ENCODE peak calls at places on chromosomes 13 and 19, in eight cellular contexts. W is iPS DF 19.7; R is NCI-H524 treated with DMSO at 0.1 percent for 48 hours; P is NCI-H345; Q is activated CD4-positive, alpha-beta T cell treated with anti-CD3 and anti-CD28 coated beads for 48 hours; M is lower leg skin; T is AG08396; B is stimulated activated CD4-positive, alpha-beta T cell treated with anti-CD3 and anti-CD28 coated beads, Interleukin-1b, Interleukin-23, amount 100 ng/mL, for 1 hour. F is an unnamed sample.
A peak's percentile ranks its signal among the peaks of the same experiment; 100 is the strongest.

GRCh38 chr19:16608290-16608704 is 19.7 kb downstream of the MED26 start:
- DNase-seq in P (no peak), B (no peak), T (peak; percentile 83), Q (no peak), R (no peak), M (no peak), W (no peak), F (no peak)

GRCh38 chr19:36245210-36246005 is 30.5 kb downstream of the ZNF146 start:
- DNase-seq in R (peak; percentile 37), P (peak; percentile 84), Q (peak; percentile 10), W (peak; percentile 82), M (no peak), T (peak; percentile 65), B (no peak), F (peak; percentile 78)

GRCh38 chr13:45441633-45442032 is 23.1 kb upstream of the COG3 start:
- DNase-seq in M (peak; percentile 29), Q (peak; percentile 37), W (no peak), R (no peak), T (no peak), B (no peak), P (no peak), F (no peak)

GRCh38 chr19:13762635-13763235 is 1.6 kb upstream of the MRI1 start:
- DNase-seq in B (no peak), W (no peak), M (no peak), Q (no peak), T (no peak), R (no peak), P (no peak), F (no peak)

GRCh38 chr19:41821003-41821735 is 23.3 kb downstream of the LYPD4 start:
- DNase-seq in Q (peak; percentile 66), M (no peak), P (peak; percentile 63), R (peak; percentile 2), B (no peak), T (peak; percentile 46), W (peak; percentile 50), F (peak; percentile 16)

GRCh38 chr19:45419396-45419795 is 4.3 kb downstream of the ERCC1 start:
- DNase-seq in T (no peak), W (no peak), R (no peak), M (no peak), B (no peak), Q (no peak), P (no peak), F (no peak)

GRCh38 chr19:50897191-50897607 is 14.0 kb downstream of the KLK4 start:
- DNase-seq in B (no peak), M (no peak), Q (no peak), R (no peak), W (no peak), T (no peak), P (no peak), F (no peak)

GRCh38 chr13:44331446-44331845 is 42.2 kb upstream of the SERP2 start:
- DNase-seq in W (no peak), M (no peak), R (no peak), B (no peak), T (no peak), Q (peak; percentile 35), P (no peak), F (no peak)

GRCh38 chr19:39951065-39951650 is 16.7 kb upstream of the FCGBP start:
- DNase-seq in M (no peak), R (no peak), Q (no peak), B (no peak), T (no peak), P (no peak), W (no peak), F (no peak)

GRCh38 chr13:72463561-72463960 is 263.9 kb downstream of the MZT1 start:
- DNase-seq in T (no peak), Q (no peak), P (no peak), R (no peak), W (no peak), M (no peak), B (no peak), F (no peak)

GRCh38 chr13:99386495-99386894 is 79.3 kb upstream of the GPR183 start:
- DNase-seq in M (peak; percentile 74), B (no peak), T (no peak), Q (no peak), W (no peak), R (no peak), P (peak; percentile 69), F (no peak)

GRCh38 chr19:46068345-46069258 is 27.8 kb upstream of the IGFL4 start:
- DNase-seq in W (no peak), Q (no peak), R (no peak), T (peak; percentile 50), M (no peak), B (no peak), P (no peak), F (no peak)

GRCh38 chr19:38650911-38651584 is 3.6 kb downstream of the ACTN4 start:
- DNase-seq in W (no peak), M (no peak), P (no peak), Q (no peak), R (no peak), B (no peak), T (peak; percentile 61), F (no peak)

GRCh38 chr19:49069026-49069425 is 3.5 kb downstream of the KCNA7 start:
- DNase-seq in W (no peak), T (no peak), P (no peak), B (no peak), R (no peak), Q (no peak), M (no peak), F (no peak)

GRCh38 chr13:66210677-66211076 is 1019.5 kb downstream of the PCDH9 start:
- DNase-seq in W (no peak), P (no peak), R (no peak), T (peak; percentile 26), B (no peak), Q (no peak), M (no peak), F (no peak)

GRCh38 chr19:54343868-54344267 is 4.9 kb upstream of the LILRA4 start:
- DNase-seq in R (no peak), B (no peak), W (no peak), Q (no peak), P (no peak), T (no peak), M (no peak), F (no peak)

GRCh38 chr13:36369268-36370107 is 23.3 kb upstream of the SPART start:
- DNase-seq in M (no peak), P (no peak), T (no peak), R (no peak), W (no peak), Q (no peak), B (no peak), F (no peak)

GRCh38 chr19:16824658-16825311 is 4.4 kb upstream of the SIN3B start:
- DNase-seq in B (no peak), P (no peak), T (no peak), M (no peak), Q (no peak), W (no peak), R (no peak), F (no peak)

GRCh38 chr13:32897296-32897695 is 118.9 kb upstream of the KL start:
- DNase-seq in R (no peak), P (no peak), M (no peak), W (no peak), T (no peak), B (no peak), Q (no peak), F (no peak)

GRCh38 chr13:20738616-20739015 is 35.1 kb downstream of the IL17D start:
- DNase-seq in W (no peak), P (no peak), Q (no peak), B (no peak), R (peak; percentile 79), M (no peak), T (no peak), F (no peak)

F was measured in NT2/D1.